ENCODE peak calls at places on chromosomes 6 and 20, in eight cellular contexts. N, A, T, D, H, C, O and Z are unnamed samples.
A peak's percentile ranks its signal among the peaks of the same experiment; 100 is the strongest.

GRCh38 chr6:145561095-145561820 is 174.1 kb downstream of the EPM2A start:
- DNase-seq in T (peak; percentile 14), C (no peak), H (no peak), N (no peak), O (no peak), A (no peak), D (no peak), Z (no peak)

GRCh38 chr6:152636675-152637421 is at the start of gene SYNE1:
- DNase-seq in H (peak; percentile 8), C (peak; percentile 79), D (no peak), T (peak; percentile 29), O (no peak), A (peak; percentile 41), N (peak; percentile 56), Z (peak; percentile 18)

GRCh38 chr6:35508027-35508426 is 4.7 kb downstream of the TULP1 start:
- DNase-seq in C (no peak), D (no peak), A (no peak), H (no peak), O (no peak), N (no peak), T (no peak), Z (no peak)

GRCh38 chr6:52360028-52360427 is 1.9 kb upstream of the PAQR8 start:
- DNase-seq in A (no peak), C (no peak), O (no peak), T (no peak), N (no peak), H (no peak), D (no peak), Z (no peak)

GRCh38 chr20:35547319-35547718 is 5.4 kb downstream of the ERGIC3 start:
- DNase-seq in C (no peak), H (no peak), N (no peak), A (no peak), O (no peak), D (no peak), T (no peak), Z (no peak)

GRCh38 chr6:37696841-37697735 is 595 bp downstream of the MDGA1 start:
- DNase-seq in O (peak; percentile 61), H (peak; percentile 54), D (no peak), N (peak; percentile 31), C (peak; percentile 70), A (peak; percentile 61), T (peak; percentile 22), Z (peak; percentile 43)

GRCh38 chr20:62953839-62954703 is 1.6 kb downstream of the SLC17A9 start:
- DNase-seq in N (peak; percentile 62), A (peak; percentile 94), O (peak; percentile 76), T (peak; percentile 77), D (no peak), H (peak; percentile 89), C (peak; percentile 83), Z (peak; percentile 92)

GRCh38 chr6:89690944-89691324 is 52.4 kb upstream of the LYRM2 start:
- DNase-seq in A (no peak), C (peak; percentile 72), H (no peak), O (no peak), T (no peak), N (no peak), D (no peak), Z (no peak)

GRCh38 chr20:21022925-21023324 is 83.2 kb downstream of the LINC00237 start:
- DNase-seq in A (no peak), T (no peak), H (no peak), D (no peak), C (no peak), N (no peak), O (no peak), Z (no peak)

GRCh38 chr6:127415096-127415495 is 44.1 kb downstream of the KIAA0408 start:
- DNase-seq in C (no peak), A (no peak), N (no peak), T (no peak), D (no peak), O (no peak), H (no peak), Z (no peak)

GRCh38 chr6:123383718-123384117 is 253.0 kb downstream of the TRDN start:
- DNase-seq in D (no peak), N (no peak), O (no peak), T (no peak), C (no peak), H (no peak), A (no peak), Z (no peak)

GRCh38 chr6:16700202-16700997 is 60.9 kb downstream of the ATXN1 start:
- DNase-seq in C (peak; percentile 69), T (no peak), D (no peak), N (no peak), H (peak; percentile 75), A (no peak), O (no peak), Z (no peak)

DNA sequence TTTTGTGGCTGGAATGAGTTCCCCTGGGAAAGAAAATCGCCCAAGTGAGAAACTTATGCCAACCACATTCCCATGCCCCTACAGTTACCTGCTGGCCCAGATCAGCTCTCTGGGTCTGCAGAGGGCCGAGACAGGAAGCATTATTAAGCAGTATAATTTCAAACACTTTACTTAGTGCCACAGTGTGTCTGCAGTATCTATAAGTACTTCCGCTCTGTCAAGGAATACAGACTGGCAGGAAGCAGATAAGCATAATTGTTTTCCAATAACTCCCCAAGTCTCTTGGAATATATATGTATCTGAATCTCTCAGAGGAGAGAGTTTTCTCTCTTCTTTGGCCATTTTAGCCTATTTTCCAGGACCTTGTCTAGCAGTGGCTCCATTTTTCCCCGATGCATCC is 24.9 kb downstream of the SAYSD1 start:
- DNase-seq in T (no peak), H (no peak), N (no peak), A (no peak), C (no peak), D (no peak), O (no peak), Z (no peak)
- TF ChIP-seq CTCF in T (no peak), H (no peak), N (no peak), A (no peak), C (no peak), D (no peak), O (no peak), Z (no peak)

GRCh38 chr6:15401120-15401519 is 155.3 kb downstream of the JARID2 start:
- DNase-seq in N (no peak), H (no peak), A (no peak), D (no peak), O (no peak), C (peak; percentile 21), T (no peak), Z (no peak)
- TF ChIP-seq CTCF in N (no peak), H (no peak), A (no peak), D (no peak), O (no peak), C (no peak), T (no peak), Z (no peak)

DNA sequence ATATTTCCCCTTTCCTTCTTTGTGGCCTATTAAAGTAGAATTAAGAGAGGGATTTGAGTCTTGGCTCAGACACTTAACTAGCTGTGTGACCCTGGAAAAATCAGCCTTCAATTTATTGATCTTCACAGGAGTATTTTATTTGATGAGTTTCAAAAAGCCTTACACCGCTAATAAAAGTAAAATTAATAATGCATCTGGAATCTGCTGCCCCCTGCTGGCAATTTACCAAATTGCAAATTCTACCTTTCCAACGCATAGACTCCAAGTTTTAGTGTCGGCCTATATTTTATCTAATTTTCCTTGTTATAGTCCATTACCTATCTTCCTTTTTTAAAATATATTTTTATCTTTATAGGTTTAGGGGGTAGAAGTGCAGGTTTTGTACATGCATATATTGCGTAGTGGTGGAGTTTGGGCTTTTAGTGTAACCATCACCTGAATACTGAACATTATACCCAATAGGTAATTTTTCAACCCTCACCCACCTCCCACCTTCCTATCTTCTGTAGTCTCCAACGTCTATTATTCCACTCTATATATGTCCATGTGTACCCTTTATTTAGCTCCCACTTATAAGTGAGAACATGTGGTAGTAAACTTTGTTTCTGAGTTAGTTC is 46.3 kb downstream of the GOPC start:
- DNase-seq in O (no peak), T (peak; percentile 70), N (peak; percentile 20), A (no peak), H (peak; percentile 73), C (peak; percentile 70), D (no peak), Z (no peak)
- TF ChIP-seq CTCF in O (peak; percentile 82), T (peak; percentile 66), N (peak; percentile 85), A (peak; percentile 70), H (peak; percentile 87), C (peak; percentile 95), D (peak; percentile 67), Z (peak; percentile 69)

GRCh38 chr6:160858886-160859285 is 132.7 kb upstream of the MAP3K4 start:
- DNase-seq in C (no peak), T (no peak), A (no peak), N (no peak), H (no peak), O (no peak), D (no peak), Z (no peak)

GRCh38 chr6:160859822-160860221 is 131.7 kb upstream of the MAP3K4 start:
- DNase-seq in D (no peak), C (no peak), H (no peak), A (no peak), T (no peak), N (no peak), O (no peak), Z (no peak)

GRCh38 chr6:160851031-160851430 is 140.5 kb upstream of the MAP3K4 start:
- DNase-seq in T (no peak), N (no peak), C (no peak), O (no peak), D (no peak), H (no peak), A (no peak), Z (no peak)

DNA sequence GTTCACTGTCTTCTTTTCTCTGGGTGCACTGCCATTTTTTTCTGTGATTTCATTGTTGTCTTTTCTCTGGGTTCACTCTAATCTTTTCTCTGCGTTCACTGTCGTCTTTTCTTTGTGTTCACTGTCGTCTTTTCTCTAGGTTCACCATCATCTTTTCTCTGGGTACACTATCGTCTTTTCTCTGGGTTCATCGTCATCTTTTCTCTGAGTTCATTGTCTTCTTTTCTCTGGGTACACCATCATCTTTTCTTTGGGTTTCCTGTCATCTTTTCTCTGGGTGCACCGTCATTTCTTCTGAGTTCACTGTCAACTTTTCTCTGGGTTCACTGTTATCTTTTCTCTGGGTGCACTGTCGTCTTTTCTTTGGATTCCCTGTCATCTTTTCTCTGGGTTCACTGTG is 137.6 kb upstream of the MAP3K4 start:
- DNase-seq in D (no peak), H (no peak), A (no peak), N (no peak), O (no peak), C (no peak), T (no peak), Z (no peak)
- TF ChIP-seq CTCF in D (no peak), H (no peak), A (no peak), N (no peak), O (no peak), C (no peak), T (no peak), Z (no peak)